ENCODE peak calls at places on chromosomes 16 and 17, in five cellular contexts. Q, Z, L, I and U are unnamed samples.

GRCh38 chr17:69269174-69269998 is 40.8 kb upstream of the ABCA10 start:
- DNase-seq in Z (peak), Q (no peak), L (peak), I (no peak), U (peak)

GRCh38 chr17:39139137-39139516 is 12.3 kb downstream of the PLXDC1 start:
- DNase-seq in L (peak), Z (peak), I (no peak), Q (peak), U (peak)

GRCh38 chr17:12406623-12407228 is 259.0 kb upstream of the MYOCD start:
- DNase-seq in Z (no peak), I (no peak), L (peak), Q (no peak), U (no peak)

GRCh38 chr16:85353839-85354622 is 241.8 kb upstream of the CIBAR2 start:
- DNase-seq in I (no peak), L (peak), Q (no peak), Z (no peak), U (no peak)

GRCh38 chr17:10702574-10702973 is 5.2 kb downstream of the ADPRM start:
- DNase-seq in L (no peak), Z (peak), I (no peak), Q (no peak), U (no peak)

GRCh38 chr16:11586375-11586855 is 304 bp downstream of the LITAF start:
- DNase-seq in I (no peak), Q (no peak), L (no peak), Z (no peak), U (no peak)

GRCh38 chr16:56910654-56911539 is 21.0 kb upstream of the HERPUD1 start:
- DNase-seq in L (peak), Z (peak), Q (no peak), I (no peak), U (no peak)

GRCh38 chr16:80347900-80348299 is 192.9 kb upstream of the DYNLRB2 start:
- DNase-seq in L (no peak), Q (no peak), Z (no peak), I (peak), U (no peak)

GRCh38 chr17:47714773-47715396 is 18.2 kb upstream of the TBX21 start:
- DNase-seq in Z (no peak), Q (no peak), I (no peak), L (no peak), U (no peak)

GRCh38 chr16:3431779-3432219 is 11.5 kb downstream of the ZNF597 start:
- DNase-seq in Q (no peak), Z (peak), L (no peak), I (no peak), U (no peak)

GRCh38 chr16:88792078-88792550 is 7.1 kb upstream of the PIEZO1 start:
- DNase-seq in Z (no peak), Q (no peak), I (no peak), L (no peak), U (no peak)

DNA sequence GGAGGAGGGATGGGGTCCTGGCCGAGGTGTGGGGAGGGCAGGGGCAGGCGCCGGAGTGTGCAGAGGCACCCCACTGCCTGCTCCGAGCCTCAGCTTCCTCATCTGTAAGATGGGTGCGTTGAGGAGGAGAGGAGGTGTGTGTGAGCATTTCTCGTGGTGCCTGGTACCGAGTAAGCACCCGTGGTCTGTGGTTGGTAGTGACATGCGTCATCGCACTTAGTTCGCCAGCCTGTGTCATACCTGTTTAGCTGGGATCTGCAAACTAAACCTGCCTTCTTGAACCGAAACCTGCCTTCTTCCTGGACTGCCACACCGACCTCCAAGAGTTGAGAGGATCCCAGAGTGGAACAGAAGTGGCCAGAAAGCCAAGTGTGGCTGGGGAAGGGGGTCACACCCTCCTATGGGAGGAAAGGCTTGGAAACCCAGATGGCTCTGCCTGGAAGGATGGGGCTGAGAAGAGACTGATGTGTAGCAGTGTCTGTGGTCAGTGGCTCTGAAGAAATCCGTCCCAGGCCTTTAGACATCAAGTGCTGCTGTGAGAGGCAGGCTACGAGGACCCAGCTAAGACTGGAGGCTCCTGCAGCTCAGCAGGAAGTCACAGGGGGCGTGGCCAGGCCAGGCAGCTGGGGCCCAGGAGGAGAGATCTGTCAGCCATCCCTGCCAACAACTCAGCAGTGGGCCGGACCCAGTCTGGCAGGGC is 162.6 kb upstream of the PLCG2 start:
- DNase-seq in L (no peak), I (no peak), Q (no peak), Z (peak), U (no peak)
- H3K4me3 ChIP-seq in L (no peak), I (no peak), Q (no peak), Z (no peak), U (no peak)

GRCh38 chr16:58464047-58464915 is 35.7 kb upstream of the NDRG4 start:
- DNase-seq in Q (no peak), Z (no peak), I (no peak), L (no peak), U (no peak)

GRCh38 chr16:58462089-58462488 is 37.9 kb upstream of the NDRG4 start:
- DNase-seq in L (no peak), I (no peak), Z (no peak), Q (no peak), U (no peak)

GRCh38 chr16:58461640-58462039 is 38.3 kb upstream of the NDRG4 start:
- DNase-seq in Q (no peak), I (no peak), L (no peak), Z (no peak), U (no peak)

GRCh38 chr16:58462499-58462996 is 37.4 kb upstream of the NDRG4 start:
- DNase-seq in L (no peak), Q (no peak), Z (no peak), I (no peak), U (no peak)

GRCh38 chr16:58462997-58463891 is 36.7 kb upstream of the NDRG4 start:
- DNase-seq in I (no peak), L (no peak), Q (no peak), Z (no peak), U (no peak)
- H3K4me3 ChIP-seq in I (peak), L (peak), Q (peak), Z (no peak), U (no peak)

GRCh38 chr17:48718162-48718780 is 4.0 kb downstream of the PRAC1 start:
- DNase-seq in Z (no peak), Q (no peak), I (no peak), L (no peak), U (no peak)
- H3K4me3 ChIP-seq in Z (no peak), Q (no peak), I (no peak), L (no peak), U (peak)

GRCh38 chr17:81026266-81027036 is 8.5 kb upstream of the BAIAP2 start:
- DNase-seq in Z (no peak), L (no peak), Q (no peak), I (no peak), U (no peak)
- H3K4me3 ChIP-seq in Z (no peak), L (no peak), Q (no peak), I (peak), U (no peak)